ENCODE peak calls at places on chromosomes 1 and 21, in ten cellular contexts. U is GM23248, H is neural progenitor cell, E is A549, F is adrenal gland, T is Peyer's patch, D is tibial artery, M is IMR-90, P is psoas muscle, I is cardiac muscle cell. B is an unnamed sample.
A peak's percentile ranks its signal among the peaks of the same experiment; 100 is the strongest.

GRCh38 chr1:152049291-152050073 is 12.7 kb upstream of the S100A11 start:
- DNase-seq in T (no peak), F (no peak), P (no peak), E (peak; percentile 23), U (peak; percentile 88), D (no peak), I (peak; percentile 83), M (peak; percentile 74), H (no peak), B (no peak)

GRCh38 chr1:240030236-240030635 is 61.4 kb upstream of the FMN2 start:
- DNase-seq in M (peak; percentile 50), H (no peak), T (no peak), E (no peak), F (no peak), P (no peak), U (no peak), I (peak; percentile 6), D (no peak), B (no peak)

GRCh38 chr1:67771152-67771551 is 62.1 kb downstream of the GNG12 start:
- DNase-seq in E (peak; percentile 68), F (no peak), P (no peak), U (peak; percentile 88), T (peak; percentile 85), I (no peak), H (no peak), M (peak; percentile 92), D (no peak), B (no peak)

GRCh38 chr21:41833138-41834115 is 45.7 kb downstream of the PRDM15 start:
- DNase-seq in P (no peak), U (no peak), H (no peak), I (no peak), D (no peak), M (no peak), E (no peak), F (no peak), T (no peak), B (no peak)

GRCh38 chr1:228090613-228091081 is 8.1 kb downstream of the ARF1 start:
- DNase-seq in E (no peak), P (peak; percentile 14), H (no peak), F (peak; percentile 71), U (peak; percentile 78), M (peak; percentile 55), I (peak; percentile 15), T (peak; percentile 46), D (peak; percentile 60), B (no peak)

GRCh38 chr1:6347641-6348487 is 45.7 kb downstream of the ACOT7 start:
- DNase-seq in F (peak; percentile 57), E (peak; percentile 44), P (no peak), M (peak; percentile 19), H (peak; percentile 70), I (peak; percentile 48), U (peak; percentile 41), T (peak; percentile 78), D (no peak), B (no peak)

GRCh38 chr1:210726621-210727020 is 397.9 kb downstream of the HHAT start:
- DNase-seq in I (no peak), U (peak; percentile 20), P (no peak), D (no peak), F (peak; percentile 10), E (no peak), H (peak; percentile 85), M (peak; percentile 18), T (no peak), B (no peak)

GRCh38 chr1:235402457-235403200 is 35.4 kb downstream of the TBCE start:
- DNase-seq in D (no peak), E (peak; percentile 83), F (peak; percentile 15), U (no peak), P (no peak), M (no peak), H (no peak), T (no peak), I (no peak), B (no peak)

GRCh38 chr1:43968348-43968948 is 1.4 kb upstream of the DPH2 start:
- DNase-seq in U (peak; percentile 51), D (no peak), T (no peak), I (peak; percentile 50), M (no peak), H (peak; percentile 83), E (no peak), F (peak; percentile 39), P (no peak), B (no peak)

GRCh38 chr21:40386301-40386911 is 460.6 kb downstream of the DSCAM start:
- DNase-seq in U (peak; percentile 12), H (peak; percentile 82), E (peak; percentile 14), I (peak; percentile 2), D (no peak), F (peak; percentile 79), T (peak; percentile 50), M (no peak), P (peak; percentile 48), B (peak; percentile 60)

GRCh38 chr21:37041706-37042271 is 31.1 kb downstream of the PIGP start:
- DNase-seq in T (no peak), E (no peak), U (no peak), F (no peak), D (no peak), H (peak; percentile 58), M (no peak), P (no peak), I (no peak), B (no peak)

GRCh38 chr1:42506576-42506975 is 43.5 kb downstream of the CCDC30 start:
- DNase-seq in I (no peak), D (no peak), E (no peak), P (no peak), H (no peak), T (no peak), U (no peak), M (no peak), F (no peak), B (no peak)
- H3K9me3 ChIP-seq in I (peaks cover 7% of the 10 kb centered on the region), D (peaks cover 34% of the 10 kb centered on the region), E (peaks cover 21% of the 10 kb centered on the region), P (peaks cover 44% of the 10 kb centered on the region), H (peaks cover 38% of the 10 kb centered on the region), T (no peaks in the 10 kb centered on the region), U (peaks cover 8% of the 10 kb centered on the region), M (peaks cover 14% of the 10 kb centered on the region), F (no peaks in the 10 kb centered on the region), B (peaks cover 43% of the 10 kb centered on the region)

DNA sequence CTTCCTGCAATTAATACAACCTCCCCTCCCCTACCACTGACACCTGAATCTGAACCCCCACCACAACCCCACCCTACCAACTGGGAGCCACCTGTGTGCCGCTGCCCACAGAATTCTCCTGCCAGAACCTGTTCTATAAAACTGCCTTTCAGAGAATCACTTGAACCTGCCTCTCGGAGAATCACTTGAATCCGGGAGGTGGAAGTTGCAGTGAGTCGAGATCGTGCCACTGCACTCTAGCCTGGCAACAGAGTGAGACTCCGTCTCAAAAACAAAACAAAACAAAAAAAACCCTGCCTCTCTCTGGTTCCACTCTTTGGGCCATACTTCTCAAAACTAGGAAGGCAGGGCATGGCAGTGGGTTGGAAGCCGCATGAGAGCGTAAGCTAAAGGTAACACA is 5.7 kb downstream of the URB1 start:
- DNase-seq in U (no peak), D (no peak), E (no peak), F (no peak), P (no peak), M (no peak), T (no peak), H (no peak), I (no peak), B (no peak)
- H3K9me3 ChIP-seq in U (no peaks in the 10 kb centered on the region), D (no peaks in the 10 kb centered on the region), E (no peaks in the 10 kb centered on the region), F (no peaks in the 10 kb centered on the region), P (no peaks in the 10 kb centered on the region), M (no peaks in the 10 kb centered on the region), T (no peaks in the 10 kb centered on the region), H (no peaks in the 10 kb centered on the region), I (no peaks in the 10 kb centered on the region), B (no peaks in the 10 kb centered on the region)

GRCh38 chr21:30194701-30195299 is 21.1 kb downstream of the CLDN8 start:
- DNase-seq in I (peak; percentile 62), H (peak; percentile 74), T (no peak), E (peak; percentile 20), M (no peak), D (no peak), F (peak; percentile 5), P (no peak), U (peak; percentile 50), B (no peak)
- H3K9me3 ChIP-seq in I (no peaks in the 10 kb centered on the region), H (no peaks in the 10 kb centered on the region), T (no peaks in the 10 kb centered on the region), E (no peaks in the 10 kb centered on the region), M (peaks cover 7% of the 10 kb centered on the region), D (no peaks in the 10 kb centered on the region), F (no peaks in the 10 kb centered on the region), P (no peaks in the 10 kb centered on the region), U (no peaks in the 10 kb centered on the region), B (no peaks in the 10 kb centered on the region)

GRCh38 chr1:4396571-4396970 is 257.8 kb upstream of the AJAP1 start:
- DNase-seq in M (no peak), U (no peak), H (peak; percentile 39), E (no peak), T (no peak), I (no peak), P (no peak), F (no peak), D (no peak), B (no peak)

GRCh38 chr1:4395676-4396075 is 258.7 kb upstream of the AJAP1 start:
- DNase-seq in M (no peak), U (no peak), T (no peak), H (no peak), I (no peak), D (no peak), E (no peak), F (no peak), P (no peak), B (no peak)

GRCh38 chr1:4394366-4394765 is 260.0 kb upstream of the AJAP1 start:
- DNase-seq in P (no peak), M (no peak), I (no peak), F (no peak), D (no peak), T (no peak), E (no peak), U (no peak), H (no peak), B (no peak)

GRCh38 chr1:4397196-4397595 is 257.2 kb upstream of the AJAP1 start:
- DNase-seq in E (no peak), P (no peak), F (no peak), I (no peak), T (no peak), D (no peak), H (no peak), M (no peak), U (no peak), B (no peak)

DNA sequence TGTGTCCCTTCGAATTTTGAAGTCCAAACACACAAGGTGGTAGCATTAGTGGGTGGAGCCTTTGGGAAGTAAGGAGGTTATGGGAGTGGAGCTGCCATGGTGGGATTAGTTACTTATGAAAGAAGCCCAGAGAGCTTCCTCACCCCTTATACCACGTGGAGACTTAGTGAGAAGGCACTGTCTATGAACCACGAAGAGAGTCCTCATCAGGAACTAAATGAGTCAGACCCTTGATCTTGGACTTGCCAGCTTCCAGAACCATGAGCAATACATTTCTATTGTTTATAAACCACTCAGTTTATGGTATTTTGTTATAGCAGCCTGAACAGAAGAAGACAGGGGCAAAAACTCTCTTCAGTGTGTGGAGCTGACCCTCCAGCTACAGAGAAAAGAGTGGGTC is 259.3 kb upstream of the AJAP1 start:
- DNase-seq in F (no peak), I (no peak), H (no peak), D (no peak), U (no peak), E (peak; percentile 18), P (no peak), M (no peak), T (no peak), B (no peak)
- H3K9me3 ChIP-seq in F (no peaks in the 10 kb centered on the region), I (no peaks in the 10 kb centered on the region), H (peaks cover 9% of the 10 kb centered on the region), D (peaks cover 12% of the 10 kb centered on the region), U (no peaks in the 10 kb centered on the region), E (peaks cover 19% of the 10 kb centered on the region), P (peaks cover 9% of the 10 kb centered on the region), M (peaks cover 36% of the 10 kb centered on the region), T (no peaks in the 10 kb centered on the region), B (no peaks in the 10 kb centered on the region)

B was measured in right atrium auricular region.